ENCODE peak calls at places on chromosomes 16 and 17, in six cellular contexts. E is caudate nucleus; O is heart right ventricle; N is HFFc6; A is stimulated activated CD8-positive, alpha-beta memory T cell treated with anti-CD3 and anti-CD28 coated beads, Interleukin-2, amount 100 ng/mL, for 1 hour; I is M059J. J is an unnamed sample.

GRCh38 chr17:50133028-50133768 is 3.2 kb upstream of the SAMD14 start:
- DNase-seq in O (peak), N (peak), A (no peak), I (peak), E (no peak), J (no peak)

GRCh38 chr16:23482778-23483177 is 27.5 kb downstream of the GGA2 start:
- DNase-seq in O (no peak), N (no peak), I (no peak), A (no peak), E (no peak), J (no peak)

GRCh38 chr16:1413684-1414531 is 596 bp downstream of the UNKL start:
- DNase-seq in E (peak), O (no peak), I (peak), N (no peak), A (peak), J (peak)

GRCh38 chr17:2545393-2545792 is 33.7 kb upstream of the METTL16 start:
- DNase-seq in O (peak), A (no peak), I (no peak), N (no peak), E (no peak), J (no peak)

GRCh38 chr17:82356845-82357355 is 2.1 kb upstream of the TEX19 start:
- DNase-seq in N (no peak), O (no peak), E (no peak), I (no peak), A (no peak), J (no peak)

GRCh38 chr17:14042411-14042810 is 26.9 kb upstream of the COX10 start:
- DNase-seq in A (no peak), O (no peak), E (no peak), I (no peak), N (no peak), J (no peak)

GRCh38 chr16:62050793-62051192 is 14.6 kb upstream of the CDH8 start:
- DNase-seq in I (no peak), E (no peak), N (no peak), A (no peak), O (no peak), J (no peak)

GRCh38 chr16:11783319-11784047 is 13.6 kb downstream of the ZC3H7A start:
- DNase-seq in I (peak), E (no peak), N (peak), O (no peak), A (no peak), J (no peak)

GRCh38 chr17:73785466-73785865 is 141.2 kb upstream of the SDK2 start:
- DNase-seq in A (no peak), E (no peak), O (no peak), N (no peak), I (no peak), J (no peak)

GRCh38 chr17:4266550-4266949 is 2.8 kb upstream of the ANKFY1 start:
- DNase-seq in A (no peak), I (no peak), O (no peak), N (no peak), E (no peak), J (no peak)

GRCh38 chr17:6752068-6752909 is 3.6 kb upstream of the XAF1 start:
- DNase-seq in O (peak), A (no peak), N (peak), I (peak), E (no peak), J (no peak)

GRCh38 chr17:4506180-4506814 is 7.6 kb downstream of the SPNS2 start:
- DNase-seq in I (no peak), N (no peak), O (no peak), E (no peak), A (no peak), J (no peak)

GRCh38 chr17:81000631-81001357 is 9.2 kb downstream of the CHMP6 start:
- DNase-seq in N (no peak), A (no peak), E (no peak), I (no peak), O (no peak), J (no peak)

GRCh38 chr17:19805006-19805405 is 56.9 kb upstream of the ALDH3A1 start:
- DNase-seq in N (no peak), O (no peak), I (no peak), E (no peak), A (no peak), J (no peak)

GRCh38 chr16:19180741-19181140 is 12.7 kb downstream of the SYT17 start:
- DNase-seq in N (no peak), O (no peak), A (no peak), I (no peak), E (no peak), J (no peak)

GRCh38 chr16:15521758-15522509 is 87.5 kb downstream of the BMERB1 start:
- DNase-seq in I (no peak), O (peak), N (no peak), A (no peak), E (no peak), J (no peak)

GRCh38 chr16:86768999-86769398 is 190.7 kb downstream of the FOXL1 start:
- DNase-seq in E (no peak), A (no peak), O (no peak), I (peak), N (no peak), J (no peak)

GRCh38 chr17:57203076-57203475 is 53.2 kb upstream of the MSI2 start:
- DNase-seq in O (no peak), E (no peak), A (no peak), N (no peak), I (no peak), J (no peak)

GRCh38 chr16:57325458-57325857 is 33.1 kb upstream of the CCL22 start:
- DNase-seq in I (peak), N (no peak), O (no peak), E (no peak), A (no peak), J (no peak)

GRCh38 chr17:42002792-42003301 is 14.4 kb downstream of the DNAJC7 start:
- DNase-seq in A (no peak), E (no peak), N (peak), I (peak), O (no peak), J (no peak)

GRCh38 chr17:64532409-64532808 is 25.6 kb downstream of the CEP95 start:
- DNase-seq in I (no peak), A (no peak), O (no peak), N (no peak), E (no peak), J (no peak)

GRCh38 chr16:85520853-85521736 is 92.0 kb upstream of the GSE1 start:
- DNase-seq in O (no peak), N (no peak), E (no peak), I (no peak), A (no peak), J (no peak)

GRCh38 chr16:85258616-85259015 is 146.3 kb upstream of the CIBAR2 start:
- DNase-seq in N (no peak), A (no peak), I (no peak), E (peak), O (no peak), J (no peak)

GRCh38 chr17:77959216-77959925 is 868 bp downstream of the TNRC6C start:
- DNase-seq in I (peak), O (no peak), A (peak), N (no peak), E (no peak), J (peak)

GRCh38 chr16:85457366-85457765 is 155.8 kb upstream of the GSE1 start:
- DNase-seq in I (peak), N (peak), E (no peak), O (no peak), A (no peak), J (no peak)

GRCh38 chr16:50502616-50503000 is 45.6 kb upstream of the NKD1 start:
- DNase-seq in N (no peak), A (no peak), E (no peak), O (no peak), I (no peak), J (no peak)

GRCh38 chr17:15143524-15143923 is 121.6 kb downstream of the PMP22 start:
- DNase-seq in E (no peak), N (no peak), I (no peak), O (no peak), A (no peak), J (no peak)

J was measured in endothelial cell.